ENCODE peak calls at places on chromosomes 13 and 19, in seven cellular contexts. K is HepG2, W is mammary epithelial cell, T is osteoblast, C is IMR-90, Y is neural progenitor cell, Z is astrocyte. A is an unnamed sample.

GRCh38 chr13:73273737-73274136 is 214.9 kb downstream of the KLF5 start:
- DNase-seq in Y (no peak), K (no peak), Z (peak), T (no peak), W (peak), C (peak), A (peak)

GRCh38 chr19:1400281-1401137 is 833 bp downstream of the GAMT start:
- DNase-seq in K (peak), W (no peak), C (no peak), Z (no peak), Y (peak), T (peak), A (no peak)

GRCh38 chr19:18726417-18726767 is 42.9 kb downstream of the CRTC1 start:
- DNase-seq in K (no peak), Y (no peak), W (no peak), T (no peak), Z (no peak), C (no peak), A (no peak)

GRCh38 chr13:112859817-112860190 is 109.2 kb upstream of the MCF2L start:
- DNase-seq in Y (no peak), W (no peak), C (peak), K (no peak), Z (peak), T (peak), A (peak)

GRCh38 chr19:6890938-6891337 is 3.6 kb downstream of the ADGRE1 start:
- DNase-seq in T (no peak), K (no peak), Y (no peak), Z (no peak), W (no peak), C (no peak), A (no peak)

GRCh38 chr13:45196091-45196490 is 4.8 kb downstream of the KCTD4 start:
- DNase-seq in Y (no peak), W (no peak), Z (no peak), K (no peak), T (no peak), C (no peak), A (no peak)

GRCh38 chr13:112024577-112024976 is 42.4 kb upstream of the SOX1 start:
- DNase-seq in Y (no peak), C (no peak), T (no peak), W (no peak), K (no peak), Z (no peak), A (no peak)

GRCh38 chr13:25584975-25585374 is 213.2 kb downstream of the ATP8A2 start:
- DNase-seq in K (no peak), C (no peak), T (no peak), Y (no peak), Z (no peak), W (no peak), A (peak)

GRCh38 chr13:36850790-36851438 is 31.9 kb downstream of the RFXAP start:
- DNase-seq in K (peak), Z (no peak), W (no peak), Y (peak), C (no peak), T (no peak), A (no peak)

GRCh38 chr19:4694211-4694987 is 24.3 kb upstream of the MYDGF start:
- DNase-seq in K (no peak), T (peak), Z (peak), C (peak), Y (no peak), W (peak), A (peak)

GRCh38 chr19:18660051-18660910 is 23.2 kb upstream of the CRTC1 start:
- DNase-seq in Y (no peak), C (peak), Z (peak), K (no peak), T (peak), W (no peak), A (peak)

GRCh38 chr13:27868639-27869435 is 51.0 kb upstream of the PDX1 start:
- DNase-seq in Y (peak), W (no peak), C (peak), Z (no peak), K (no peak), T (no peak), A (no peak)

GRCh38 chr19:21693399-21693798 is 74.0 kb downstream of the ZNF100 start:
- DNase-seq in T (no peak), Y (no peak), C (no peak), K (no peak), W (no peak), Z (no peak), A (no peak)

GRCh38 chr13:56988543-56988942 is 152.2 kb upstream of the PRR20A start:
- DNase-seq in K (no peak), Y (no peak), C (no peak), Z (no peak), T (no peak), W (no peak), A (no peak)

GRCh38 chr13:99996177-99996705 is 14.7 kb downstream of the ZIC2 start:
- DNase-seq in Y (peak), K (no peak), T (peak), W (no peak), Z (no peak), C (no peak), A (peak)

GRCh38 chr13:103403148-103403740 is 337.0 kb upstream of the SLC10A2 start:
- DNase-seq in K (no peak), C (no peak), Y (no peak), T (no peak), W (peak), Z (no peak), A (no peak)

GRCh38 chr13:106533940-106534843 is 1.3 kb downstream of the EFNB2 start:
- DNase-seq in Y (peak), K (no peak), T (peak), Z (peak), W (peak), C (peak), A (peak)

GRCh38 chr13:40672310-40673060 is 6.0 kb upstream of the FOXO1 start:
- DNase-seq in C (peak), Y (no peak), Z (peak), K (peak), T (no peak), W (peak), A (peak)

GRCh38 chr19:728011-728410 is 19.3 kb downstream of the PALM start:
- DNase-seq in Y (no peak), Z (no peak), W (no peak), C (no peak), T (no peak), K (no peak), A (peak)

GRCh38 chr19:17090501-17091074 is 15.0 kb downstream of the MYO9B start:
- DNase-seq in Z (peak), T (peak), Y (no peak), W (peak), C (peak), K (no peak), A (no peak)

GRCh38 chr13:70889163-70889562 is 780.9 kb upstream of the KLHL1 start:
- DNase-seq in Z (no peak), T (peak), Y (no peak), C (no peak), K (peak), W (no peak), A (no peak)

GRCh38 chr19:18282021-18282787 is 782 bp upstream of the JUND start:
- DNase-seq in Y (peak), K (peak), T (no peak), W (no peak), C (no peak), Z (peak), A (no peak)

GRCh38 chr13:99383946-99384345 is 76.7 kb upstream of the GPR183 start:
- DNase-seq in Y (no peak), K (no peak), T (peak), Z (no peak), W (no peak), C (no peak), A (no peak)

GRCh38 chr19:4109626-4109945 is 14.3 kb downstream of the MAP2K2 start:
- DNase-seq in Z (no peak), W (no peak), T (peak), C (no peak), Y (no peak), K (no peak), A (no peak)

GRCh38 chr13:39311619-39312018 is 273.4 kb downstream of the NHLRC3 start:
- DNase-seq in Z (peak), Y (no peak), C (no peak), W (no peak), K (no peak), T (no peak), A (peak)

GRCh38 chr13:96822900-96823299 is 171.4 kb downstream of the OXGR1 start:
- DNase-seq in K (peak), C (no peak), Y (peak), Z (no peak), T (no peak), W (peak), A (peak)

GRCh38 chr19:28472843-28473242 is 740.1 kb downstream of the UQCRFS1 start:
- DNase-seq in Z (no peak), Y (no peak), K (no peak), T (no peak), W (no peak), C (no peak), A (no peak)

GRCh38 chr19:12779162-12779993 is 4.0 kb upstream of the HOOK2 start:
- DNase-seq in T (peak), K (peak), W (peak), Y (peak), Z (peak), C (peak), A (peak)

GRCh38 chr19:57642396-57643046 is 9.6 kb downstream of the ZNF211 start:
- DNase-seq in T (no peak), W (peak), K (no peak), Z (no peak), C (no peak), Y (no peak), A (no peak)

GRCh38 chr13:113649212-113649611 is 8.8 kb downstream of the ATP4B start:
- DNase-seq in W (no peak), T (peak), Y (no peak), C (no peak), Z (no peak), K (no peak), A (no peak)

DNA sequence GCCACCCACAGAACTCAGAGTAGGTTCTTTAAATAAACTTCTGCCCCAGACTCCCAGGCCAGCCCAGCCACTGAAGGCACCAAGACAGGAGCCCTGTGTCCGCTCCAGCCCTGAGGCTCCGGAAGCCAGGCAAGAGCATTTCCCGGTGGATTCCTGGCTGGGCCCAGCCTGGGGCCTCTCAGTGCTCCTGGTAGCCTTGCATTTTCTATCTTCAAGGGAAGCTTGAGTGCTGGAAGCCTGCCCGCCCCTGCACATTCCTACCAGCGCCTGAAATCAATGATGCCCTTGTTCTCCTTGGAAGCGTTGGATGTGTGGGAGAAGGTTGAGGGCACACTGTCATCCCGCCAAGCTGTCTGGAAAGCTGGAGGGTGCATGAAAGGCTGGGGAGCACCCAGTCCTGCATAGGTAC is 70.3 kb downstream of the ALOX5AP start:
- DNase-seq in W (peak), C (peak), K (peak), Y (no peak), Z (peak), T (no peak), A (peak)
- H2AFZ ChIP-seq in W (peak), C (peak), K (peak), Y (no peak), Z (peak), T (no peak), A (no peak)

GRCh38 chr13:22287343-22287922 is 616.6 kb downstream of the FGF9 start:
- DNase-seq in K (no peak), T (no peak), Z (no peak), C (no peak), Y (no peak), W (no peak), A (no peak)

DNA sequence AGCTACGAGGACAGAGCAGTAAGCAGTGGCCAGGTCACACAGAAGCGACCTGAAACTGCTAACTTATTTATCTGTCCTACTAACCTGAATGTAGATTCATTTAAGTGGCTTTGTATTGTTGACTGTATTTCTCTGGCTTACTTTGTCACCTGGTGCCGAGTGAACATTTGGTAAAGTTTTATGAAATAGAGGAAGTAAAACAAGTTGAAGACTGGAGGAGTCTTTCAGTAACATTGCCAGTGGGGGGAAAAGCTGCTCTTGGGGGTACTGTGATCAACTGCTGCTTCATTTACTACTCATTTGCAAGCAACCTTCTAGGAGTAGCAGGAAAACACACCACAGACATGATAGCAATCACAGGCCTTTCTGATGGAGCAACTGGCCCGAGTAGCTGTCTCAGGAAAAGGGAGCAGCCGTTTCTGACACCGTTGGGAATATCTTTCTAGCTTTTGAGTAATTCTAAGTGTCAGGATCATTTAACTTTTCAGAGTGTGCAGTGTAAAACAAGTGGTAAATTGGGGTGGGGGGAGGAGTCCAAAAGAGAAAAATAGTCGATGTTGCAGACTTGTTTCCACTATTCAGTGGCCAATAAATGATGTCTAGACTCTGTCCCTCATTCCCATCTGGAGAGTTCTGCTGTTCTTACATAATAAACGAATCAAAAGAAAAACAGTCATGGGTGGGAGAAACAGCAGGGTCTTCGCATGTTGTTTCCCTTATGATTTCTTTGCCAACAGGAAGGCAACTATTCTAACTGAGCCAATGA is 615.2 kb downstream of the FGF9 start:
- DNase-seq in K (no peak), W (no peak), T (no peak), Y (no peak), Z (no peak), C (no peak), A (no peak)
- H3K27ac ChIP-seq in K (no peak), W (no peak), T (no peak), Y (no peak), Z (no peak), C (no peak), A (no peak)

DNA sequence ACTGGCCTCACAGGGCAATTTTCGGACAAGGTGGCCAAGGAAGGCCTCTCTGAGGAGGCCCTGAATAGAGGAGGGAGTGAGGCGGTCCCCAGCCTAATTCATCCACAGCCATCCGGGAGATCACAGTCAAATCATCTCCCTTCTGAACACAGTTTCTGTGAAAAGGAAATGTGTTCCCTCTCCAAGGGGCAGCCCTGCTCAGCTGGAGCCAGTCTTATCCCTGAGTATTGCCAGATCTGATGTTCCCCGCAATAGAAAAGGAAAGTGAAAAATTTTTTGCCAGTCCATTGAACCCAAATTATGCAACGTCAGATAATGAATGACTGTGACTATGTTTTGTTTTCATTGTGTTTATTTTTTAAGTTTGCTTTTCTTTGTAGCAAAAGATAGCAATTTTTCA is 125.9 kb downstream of the SIPA1L3 start:
- DNase-seq in Z (no peak), Y (no peak), C (no peak), K (no peak), W (no peak), T (no peak), A (peak)
- H2AFZ ChIP-seq in Z (no peak), Y (no peak), C (no peak), K (no peak), W (no peak), T (no peak), A (no peak)

GRCh38 chr19:38037151-38037611 is 130.2 kb downstream of the SIPA1L3 start:
- DNase-seq in W (no peak), C (no peak), T (no peak), K (no peak), Y (no peak), Z (no peak), A (no peak)
- H3K27ac ChIP-seq in W (no peak), C (no peak), T (peak), K (no peak), Y (no peak), Z (peak), A (no peak)

GRCh38 chr13:46643165-46643777 is 90.3 kb downstream of the LRCH1 start:
- DNase-seq in T (no peak), C (no peak), K (no peak), W (no peak), Y (no peak), Z (no peak), A (no peak)

GRCh38 chr13:46642254-46642653 is 89.3 kb downstream of the LRCH1 start:
- DNase-seq in W (no peak), Z (no peak), C (no peak), T (no peak), K (no peak), Y (no peak), A (no peak)

GRCh38 chr13:46639033-46639981 is 86.3 kb downstream of the LRCH1 start:
- DNase-seq in Y (no peak), T (no peak), C (no peak), K (peak), Z (peak), W (no peak), A (no peak)

GRCh38 chr13:46640843-46641242 is 87.9 kb downstream of the LRCH1 start:
- DNase-seq in K (no peak), T (peak), Z (no peak), C (peak), W (peak), Y (no peak), A (peak)

DNA sequence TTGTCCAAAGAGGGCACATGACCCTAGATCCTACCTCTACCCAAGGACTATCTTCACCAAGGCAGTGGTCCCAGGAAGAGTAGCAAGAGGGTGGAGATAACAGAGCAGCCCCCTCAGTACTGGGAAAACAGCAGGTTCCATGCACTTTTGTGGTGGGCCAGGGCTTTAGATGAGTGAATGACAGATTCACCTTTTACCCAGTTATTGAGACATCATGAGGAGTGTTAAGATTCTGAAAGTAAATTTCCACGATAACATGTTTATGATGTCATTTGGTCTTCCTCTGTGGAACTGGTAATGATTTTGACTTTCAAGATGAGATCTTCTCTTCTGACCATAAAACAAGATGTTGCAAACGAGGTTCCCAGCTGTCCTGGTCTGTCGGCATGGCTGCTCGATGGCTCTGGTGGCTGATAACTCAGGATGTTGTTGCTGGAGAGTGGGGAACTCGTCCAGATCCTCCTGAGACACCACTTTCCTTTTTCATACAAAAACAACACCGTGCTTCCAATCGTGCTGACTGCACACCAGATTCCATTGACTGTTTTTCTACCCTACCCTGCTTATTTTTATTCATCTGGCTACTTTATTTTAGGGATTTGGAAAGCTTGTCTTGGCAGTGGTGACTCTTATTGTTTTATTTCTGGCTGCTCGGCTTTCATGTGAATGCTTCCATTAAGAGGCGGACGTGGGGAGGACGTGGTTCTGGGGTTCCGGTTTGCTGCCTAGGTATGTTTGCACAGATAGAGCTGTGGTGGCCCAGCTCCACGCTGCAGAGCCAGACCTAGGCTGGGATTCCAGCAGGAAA is 88.5 kb downstream of the LRCH1 start:
- DNase-seq in W (no peak), C (no peak), Z (no peak), Y (no peak), K (no peak), T (peak), A (no peak)
- H2AFZ ChIP-seq in W (peak), C (no peak), Z (no peak), Y (no peak), K (no peak), T (peak), A (no peak)

GRCh38 chr19:49129238-49129583 is 9.9 kb downstream of the PPFIA3 start:
- DNase-seq in T (peak), K (no peak), Y (peak), C (no peak), W (no peak), Z (no peak), A (no peak)
- H3K27ac ChIP-seq in T (no peak), K (no peak), Y (no peak), C (no peak), W (no peak), Z (no peak), A (no peak)

GRCh38 chr19:37217533-37217854 is 520 bp upstream of the ZNF383 start:
- DNase-seq in W (no peak), Y (no peak), C (no peak), Z (no peak), T (no peak), K (no peak), A (no peak)
- H2AFZ ChIP-seq in W (peak), Y (peak), C (peak), Z (peak), T (peak), K (peak), A (peak)

DNA sequence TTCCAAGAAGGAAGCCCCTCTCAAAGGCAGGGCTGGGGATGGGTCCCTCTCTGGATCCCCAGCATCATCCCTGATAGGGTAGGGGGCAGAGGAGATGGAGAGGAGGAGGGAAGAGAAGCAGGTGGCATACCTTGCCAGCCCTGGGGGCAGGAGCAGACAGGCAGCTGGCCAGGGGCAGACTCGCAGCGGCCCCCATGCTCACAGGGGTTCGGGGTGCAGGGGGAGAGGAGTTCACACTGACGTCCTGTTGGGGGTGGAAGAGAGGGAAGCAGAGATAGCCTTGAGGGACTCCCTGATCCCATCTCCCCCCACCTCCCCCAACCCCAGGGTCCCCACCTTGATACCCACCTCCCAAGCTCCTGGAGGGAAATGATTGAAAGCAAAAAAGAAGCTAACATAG is 16.0 kb downstream of the NOTCH3 start:
- DNase-seq in Z (no peak), C (no peak), W (no peak), Y (no peak), T (peak), K (no peak), A (no peak)
- H3K27ac ChIP-seq in Z (no peak), C (no peak), W (no peak), Y (no peak), T (no peak), K (no peak), A (no peak)